ENCODE peak calls at places on chromosomes 5 and 9, in ten cellular contexts. C is cardiac muscle cell, K is GM12865, J is mucosa of descending colon, U is GM23338, O is heart left ventricle, D is right lobe of liver, W is fibroblast of mammary gland, X is A549, Z is MM.1S. G is an unnamed sample.
A peak's percentile ranks its signal among the peaks of the same experiment; 100 is the strongest.

GRCh38 chr9:129624168-129624759 is 1.7 kb upstream of the NTMT1 start:
- DNase-seq in C (peak; percentile 59), K (peak; percentile 59), J (peak; percentile 61), U (peak; percentile 89), O (no peak), D (peak; percentile 65), W (peak; percentile 60), X (peak; percentile 79), Z (peak; percentile 66), G (peak; percentile 73)

GRCh38 chr9:87675466-87675865 is 50.5 kb upstream of the CTSL start:
- DNase-seq in C (no peak), K (no peak), J (no peak), U (no peak), O (no peak), D (no peak), W (no peak), X (no peak), Z (no peak), G (no peak)

GRCh38 chr9:77953590-77953989 is 78.0 kb downstream of the GNAQ start:
- DNase-seq in C (no peak), K (no peak), J (no peak), U (no peak), O (no peak), D (no peak), W (peak; percentile 45), X (no peak), Z (no peak), G (no peak)

GRCh38 chr5:16128944-16129343 is 50.6 kb downstream of the MARCHF11 start:
- DNase-seq in C (no peak), K (no peak), J (no peak), U (no peak), O (no peak), D (no peak), W (no peak), X (no peak), Z (no peak), G (no peak)

GRCh38 chr5:103862398-103862797 is 299.8 kb upstream of the NUDT12 start:
- DNase-seq in C (peak; percentile 4), K (no peak), J (no peak), U (no peak), O (no peak), D (no peak), W (no peak), X (no peak), Z (no peak), G (no peak)

GRCh38 chr5:42143361-42143760 is 218.3 kb downstream of the FBXO4 start:
- DNase-seq in C (no peak), K (no peak), J (no peak), U (no peak), O (no peak), D (no peak), W (peak; percentile 6), X (no peak), Z (no peak), G (no peak)

GRCh38 chr5:120479066-120479465 is 15.0 kb downstream of the PRR16 start:
- DNase-seq in C (peak; percentile 4), K (no peak), J (no peak), U (no peak), O (no peak), D (no peak), W (peak; percentile 53), X (no peak), Z (no peak), G (no peak)

GRCh38 chr5:123515904-123516303 is 3.9 kb downstream of the CSNK1G3 start:
- DNase-seq in C (no peak), K (no peak), J (no peak), U (no peak), O (no peak), D (no peak), W (no peak), X (no peak), Z (no peak), G (no peak)

GRCh38 chr9:77820293-77820954 is 172.3 kb upstream of the GNA14 start:
- DNase-seq in C (peak; percentile 50), K (no peak), J (no peak), U (no peak), O (no peak), D (no peak), W (peak; percentile 85), X (peak; percentile 47), Z (no peak), G (no peak)

GRCh38 chr9:127660886-127661285 is 45.9 kb upstream of the CFAP157 start:
- DNase-seq in C (no peak), K (no peak), J (no peak), U (no peak), O (no peak), D (no peak), W (no peak), X (no peak), Z (no peak), G (no peak)

GRCh38 chr9:127662617-127663016 is 44.2 kb upstream of the CFAP157 start:
- DNase-seq in C (no peak), K (no peak), J (no peak), U (no peak), O (no peak), D (no peak), W (no peak), X (no peak), Z (no peak), G (no peak)

GRCh38 chr9:127661342-127661741 is 45.4 kb upstream of the CFAP157 start:
- DNase-seq in C (no peak), K (no peak), J (no peak), U (peak; percentile 49), O (no peak), D (no peak), W (no peak), X (no peak), Z (no peak), G (no peak)

GRCh38 chr9:127654619-127655018 is 42.5 kb downstream of the STXBP1 start:
- DNase-seq in C (peak; percentile 68), K (no peak), J (no peak), U (peak; percentile 66), O (no peak), D (no peak), W (no peak), X (no peak), Z (no peak), G (no peak)

DNA sequence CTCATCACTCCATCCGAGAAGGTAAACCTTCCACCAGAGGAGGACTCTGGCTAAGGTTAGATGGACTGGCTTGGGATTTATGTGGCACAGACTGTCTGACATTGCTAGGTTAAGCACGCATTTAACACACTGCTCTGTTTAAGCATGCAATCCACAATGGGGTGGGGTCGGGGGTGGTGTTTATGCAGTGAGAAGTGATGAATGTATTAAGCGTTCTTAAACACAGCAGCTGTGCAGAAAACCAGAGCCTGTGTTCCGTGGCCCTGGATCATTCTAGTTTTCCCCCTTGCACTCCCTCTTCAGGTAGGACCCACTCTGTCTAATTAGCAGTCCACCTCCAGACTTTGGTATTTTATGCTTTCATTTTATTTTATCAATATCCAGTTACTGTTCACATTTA is 46.4 kb downstream of the STXBP1 start:
- DNase-seq in C (no peak), K (no peak), J (no peak), U (no peak), O (no peak), D (no peak), W (no peak), X (no peak), Z (no peak), G (no peak)
- TF ChIP-seq CTCF in C (no peak), K (no peak), J (no peak), U (no peak), O (no peak), D (no peak), W (no peak), X (no peak), Z (no peak), G (no peak)

GRCh38 chr5:169142264-169142970 is 158.5 kb downstream of the SLIT3 start:
- DNase-seq in C (peak; percentile 35), K (no peak), J (no peak), U (no peak), O (peak; percentile 50), D (no peak), W (no peak), X (no peak), Z (no peak), G (no peak)
- TF ChIP-seq CTCF in C (no peak), K (no peak), J (no peak), U (no peak), O (no peak), D (no peak), W (no peak), X (no peak), Z (no peak), G (no peak)

GRCh38 chr5:31412324-31412723 is 119.6 kb downstream of the DROSHA start:
- DNase-seq in C (peak; percentile 21), K (no peak), J (no peak), U (no peak), O (no peak), D (no peak), W (peak; percentile 17), X (no peak), Z (no peak), G (no peak)

GRCh38 chr5:31410089-31410488 is 121.8 kb downstream of the DROSHA start:
- DNase-seq in C (no peak), K (no peak), J (no peak), U (no peak), O (no peak), D (no peak), W (no peak), X (no peak), Z (no peak), G (no peak)

GRCh38 chr5:31416547-31416946 is 115.3 kb downstream of the DROSHA start:
- DNase-seq in C (no peak), K (no peak), J (no peak), U (no peak), O (no peak), D (no peak), W (no peak), X (no peak), Z (no peak), G (no peak)

GRCh38 chr5:31413030-31413812 is 118.7 kb downstream of the DROSHA start:
- DNase-seq in C (no peak), K (no peak), J (no peak), U (no peak), O (no peak), D (no peak), W (no peak), X (no peak), Z (no peak), G (no peak)

GRCh38 chr5:31415009-31415923 is 116.6 kb downstream of the DROSHA start:
- DNase-seq in C (no peak), K (no peak), J (no peak), U (no peak), O (no peak), D (no peak), W (no peak), X (no peak), Z (no peak), G (no peak)
- TF ChIP-seq CTCF in C (no peak), K (no peak), J (no peak), U (peak; percentile 4), O (no peak), D (no peak), W (no peak), X (no peak), Z (no peak), G (no peak)

DNA sequence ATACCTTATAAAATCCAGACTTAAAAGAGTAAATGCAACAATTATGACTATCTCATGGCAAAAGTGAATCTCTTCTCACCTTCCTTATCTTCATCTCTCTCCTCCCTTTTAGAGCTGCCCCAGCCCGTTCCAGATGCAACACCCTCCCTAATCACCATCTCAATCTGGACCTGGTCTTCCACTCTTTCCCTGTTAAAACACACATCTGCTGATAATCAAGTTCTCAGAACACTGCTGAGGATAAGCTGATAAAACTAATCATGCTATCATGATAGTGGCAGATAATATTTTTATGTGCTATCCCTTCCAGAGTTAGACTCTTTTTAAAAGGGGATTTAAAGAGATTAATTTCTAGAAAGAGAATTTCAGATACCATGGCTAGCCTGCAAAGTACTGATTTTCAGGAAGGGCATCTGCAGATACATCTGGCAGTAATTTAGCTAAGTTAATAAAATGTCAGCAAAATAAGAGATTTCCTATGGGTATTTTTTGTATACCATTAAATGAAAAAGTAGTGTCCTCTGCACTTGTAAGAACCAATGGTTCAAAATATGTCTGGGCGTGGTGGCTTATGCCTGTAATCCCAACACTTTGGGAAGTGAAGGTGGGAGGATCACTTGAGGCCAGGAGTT is 17.2 kb downstream of the SGTB start:
- DNase-seq in C (no peak), K (no peak), J (no peak), U (no peak), O (no peak), D (no peak), W (no peak), X (no peak), Z (no peak), G (no peak)
- TF ChIP-seq CTCF in C (no peak), K (no peak), J (no peak), U (no peak), O (no peak), D (no peak), W (no peak), X (no peak), Z (no peak), G (no peak)

G was measured in Calu3.